ENCODE peak calls at places on chromosomes 4 and X, in ten cellular contexts. Z is lower lobe of right lung; D is breast epithelium; Q is IMR-90; Y is cardiac muscle cell; H is colonic mucosa; J is right atrium auricular region; V is A549; N is naive thymus-derived CD4-positive, alpha-beta T cell; G is pancreas. I is an unnamed sample. For H3K4me1, the result is how much of the 10 kb centered on the place peaks cover.

GRCh38 chrX:42107495-42108139 is 184.3 kb upstream of the CASK start:
- DNase-seq in Z (no peak), D (no peak), Q (no peak), Y (no peak), H (no peak), J (no peak), V (no peak), N (no peak), G (no peak), I (no peak)

GRCh38 chr4:177487977-177488376 is 45.7 kb upstream of the AGA start:
- DNase-seq in Z (no peak), D (no peak), Q (peak), Y (no peak), H (no peak), J (no peak), V (no peak), N (no peak), G (no peak), I (no peak)

GRCh38 chrX:107290019-107290418 is 83.6 kb downstream of the DNAAF6 start:
- DNase-seq in Z (no peak), D (no peak), Q (no peak), Y (no peak), H (no peak), J (no peak), V (no peak), N (no peak), G (no peak), I (no peak)

GRCh38 chr4:148998719-148999118 is 556.5 kb upstream of the NR3C2 start:
- DNase-seq in Z (no peak), D (no peak), Q (peak), Y (peak), H (no peak), J (no peak), V (no peak), N (no peak), G (no peak), I (no peak)

GRCh38 chr4:22514431-22514830 is 1.4 kb downstream of the ADGRA3 start:
- DNase-seq in Z (no peak), D (no peak), Q (peak), Y (no peak), H (no peak), J (no peak), V (no peak), N (no peak), G (no peak), I (no peak)

GRCh38 chrX:40065291-40066046 is 32.3 kb downstream of the BCOR start:
- DNase-seq in Z (no peak), D (no peak), Q (no peak), Y (no peak), H (no peak), J (no peak), V (no peak), N (no peak), G (no peak), I (no peak)

GRCh38 chr4:26992657-26993361 is 132.2 kb downstream of the STIM2 start:
- DNase-seq in Z (no peak), D (no peak), Q (peak), Y (peak), H (no peak), J (no peak), V (no peak), N (no peak), G (no peak), I (no peak)

GRCh38 chr4:2289311-2289954 is 27.5 kb upstream of the MXD4 start:
- DNase-seq in Z (no peak), D (peak), Q (no peak), Y (no peak), H (no peak), J (no peak), V (no peak), N (no peak), G (no peak), I (peak)

GRCh38 chr4:121144021-121144420 is 20.1 kb downstream of the TNIP3 start:
- DNase-seq in Z (no peak), D (no peak), Q (no peak), Y (no peak), H (no peak), J (no peak), V (no peak), N (no peak), G (no peak), I (no peak)

GRCh38 chr4:121140712-121141111 is 23.4 kb downstream of the TNIP3 start:
- DNase-seq in Z (no peak), D (no peak), Q (peak), Y (no peak), H (no peak), J (no peak), V (no peak), N (no peak), G (no peak), I (no peak)

GRCh38 chr4:121145430-121145829 is 18.7 kb downstream of the TNIP3 start:
- DNase-seq in Z (no peak), D (no peak), Q (no peak), Y (no peak), H (no peak), J (no peak), V (no peak), N (no peak), G (no peak), I (no peak)

GRCh38 chr4:121146530-121146929 is 17.6 kb downstream of the TNIP3 start:
- DNase-seq in Z (no peak), D (no peak), Q (peak), Y (no peak), H (no peak), J (no peak), V (no peak), N (no peak), G (no peak), I (no peak)

GRCh38 chr4:121143126-121143525 is 21.0 kb downstream of the TNIP3 start:
- DNase-seq in Z (no peak), D (no peak), Q (peak), Y (no peak), H (no peak), J (no peak), V (no peak), N (no peak), G (no peak), I (no peak)
- H3K4me1 ChIP-seq in Z (under half), D (under half), Q (under half), Y (under half), H (under half), J (under half), V (under half), N (under half), G (under half), I (under half)

GRCh38 chr4:113744667-113745241 is 16.8 kb downstream of the CAMK2D start:
- DNase-seq in Z (no peak), D (no peak), Q (no peak), Y (no peak), H (no peak), J (no peak), V (no peak), N (no peak), G (no peak), I (no peak)
- H3K4me1 ChIP-seq in Z (under half), D (under half), Q (under half), Y (under half), H (under half), J (under half), V (under half), N (under half), G (under half), I (under half)

GRCh38 chr4:73707918-73708577 is 32.3 kb upstream of the CXCL8 start:
- DNase-seq in Z (peak), D (no peak), Q (peak), Y (peak), H (peak), J (peak), V (peak), N (no peak), G (no peak), I (no peak)
- H3K4me1 ChIP-seq in Z (under half), D (under half), Q (under half), Y (under half), H (under half), J (under half), V (half or more), N (under half), G (under half), I (under half)

DNA sequence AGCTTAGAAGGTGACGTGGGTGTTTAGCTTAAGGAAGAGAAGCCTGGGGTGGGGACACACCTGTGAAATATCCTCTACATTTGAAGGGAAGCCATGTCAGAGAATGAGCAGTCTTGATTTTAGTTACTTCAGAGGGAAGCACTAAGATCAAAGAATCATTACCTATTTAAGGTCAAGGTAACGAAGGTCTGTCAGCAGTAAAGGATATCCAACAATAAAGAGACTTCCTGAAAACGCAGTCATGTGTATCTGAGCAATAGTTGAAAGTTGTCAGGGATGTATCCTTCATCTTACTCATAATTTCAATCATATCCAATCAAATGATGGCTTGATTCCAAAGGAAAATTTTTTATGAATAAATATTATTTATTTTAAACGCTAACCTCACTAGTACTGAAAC is 33.5 kb downstream of the IGFBP7 start:
- DNase-seq in Z (no peak), D (no peak), Q (no peak), Y (no peak), H (no peak), J (no peak), V (no peak), N (no peak), G (no peak), I (no peak)
- H3K4me1 ChIP-seq in Z (under half), D (under half), Q (under half), Y (under half), H (under half), J (under half), V (half or more), N (under half), G (under half), I (under half)

DNA sequence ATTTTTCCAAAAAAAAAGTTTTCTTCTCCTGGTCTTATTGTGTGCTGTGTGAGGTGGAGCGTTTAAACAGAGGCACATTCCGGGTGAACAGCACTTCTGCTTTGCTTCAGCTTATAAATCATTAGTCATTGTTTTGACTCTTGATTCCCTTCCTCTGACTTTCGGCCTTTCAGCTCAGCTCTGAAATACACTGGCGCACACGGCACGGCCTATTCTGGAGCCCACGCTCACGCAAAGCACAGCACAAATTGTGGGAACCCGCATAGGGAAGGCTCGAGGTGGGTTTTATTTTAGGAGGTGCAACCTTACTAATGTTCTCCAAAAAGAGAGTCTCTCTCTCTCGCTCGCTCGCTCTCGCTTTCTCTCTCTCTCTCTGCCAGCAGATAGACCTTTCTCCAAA is 4.0 kb downstream of the POU3F4 start:
- DNase-seq in Z (no peak), D (no peak), Q (no peak), Y (no peak), H (no peak), J (no peak), V (no peak), N (no peak), G (no peak), I (no peak)
- H3K4me1 ChIP-seq in Z (under half), D (under half), Q (under half), Y (under half), H (under half), J (under half), V (under half), N (under half), G (under half), I (under half)

DNA sequence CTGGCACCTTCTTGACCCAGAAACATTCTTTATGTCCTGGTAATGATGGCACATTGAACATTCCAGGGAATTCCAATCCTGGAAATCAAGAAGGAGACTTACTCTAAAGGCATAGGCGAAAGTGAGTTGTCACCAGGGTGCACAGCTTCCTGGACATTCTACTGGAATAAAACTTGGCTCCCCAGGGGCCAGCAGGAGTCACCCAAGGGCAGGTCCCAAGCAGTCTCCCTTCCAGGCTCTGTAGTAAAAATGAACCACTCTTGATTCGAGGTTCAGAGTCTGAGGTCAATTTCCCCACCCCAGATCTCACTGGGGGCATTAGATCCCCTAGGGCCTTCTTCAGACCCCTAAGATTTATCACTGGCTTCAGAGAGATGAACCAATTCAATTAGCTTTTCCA is 338.7 kb upstream of the GATB start:
- DNase-seq in Z (no peak), D (no peak), Q (no peak), Y (no peak), H (no peak), J (no peak), V (no peak), N (no peak), G (no peak), I (no peak)
- H3K4me1 ChIP-seq in Z (under half), D (under half), Q (under half), Y (under half), H (under half), J (under half), V (under half), N (half or more), G (under half), I (under half)

I was measured in right lobe of liver.